ENCODE peak calls at places on chromosome 22, in four cellular contexts. B is endothelial cell of umbilical vein, V is A549, Z is K562. P is an unnamed sample.

GRCh38 chr22:19874307-19875060 is 19.8 kb upstream of the GNB1L start:
- DNase-seq in Z (no peak), B (peak), V (no peak), P (no peak)

GRCh38 chr22:19886605-19887250 is 32.1 kb upstream of the GNB1L start:
- DNase-seq in B (peak), V (no peak), Z (no peak), P (peak)

GRCh38 chr22:25419247-25420113 is 145.0 kb upstream of the GRK3 start:
- DNase-seq in Z (peak), B (peak), V (no peak), P (peak)

GRCh38 chr22:38016182-38017078 is 32.1 kb upstream of the SOX10 start:
- DNase-seq in B (peak), Z (no peak), V (peak), P (peak)

GRCh38 chr22:46058591-46059519 is 81.9 kb upstream of the WNT7B start:
- DNase-seq in V (no peak), Z (no peak), B (no peak), P (no peak)

GRCh38 chr22:25950101-25950500 is 208.1 kb downstream of the MYO18B start:
- DNase-seq in Z (no peak), V (no peak), B (no peak), P (no peak)

GRCh38 chr22:21564411-21564810 is 3.1 kb upstream of the UBE2L3 start:
- DNase-seq in V (no peak), B (no peak), Z (no peak), P (no peak)

GRCh38 chr22:17484608-17485007 is 78.7 kb upstream of the SLC25A18 start:
- DNase-seq in B (no peak), Z (no peak), V (no peak), P (no peak)

GRCh38 chr22:43945632-43946390 is 9.4 kb upstream of the SAMM50 start:
- DNase-seq in B (peak), V (peak), Z (peak), P (peak)

GRCh38 chr22:21761086-21761485 is 25.5 kb upstream of the YPEL1 start:
- DNase-seq in V (no peak), B (no peak), Z (no peak), P (no peak)

GRCh38 chr22:48485144-48486135 is 1342.2 kb downstream of the BRD1 start:
- DNase-seq in V (no peak), Z (no peak), B (no peak), P (no peak)

GRCh38 chr22:23066200-23067022 is 3.9 kb upstream of the GNAZ start:
- DNase-seq in V (no peak), Z (no peak), B (no peak), P (no peak)

GRCh38 chr22:23984430-23984829 is 4.5 kb downstream of the GSTT2 start:
- DNase-seq in Z (no peak), B (peak), V (peak), P (peak)

GRCh38 chr22:20575724-20576444 is 68.5 kb downstream of the MED15 start:
- DNase-seq in B (no peak), Z (no peak), V (no peak), P (no peak)

GRCh38 chr22:49975543-49976389 is 15.2 kb downstream of the PIM3 start:
- DNase-seq in B (no peak), Z (peak), V (peak), P (peak)

GRCh38 chr22:19937616-19938473 is 3.7 kb upstream of the COMT start:
- DNase-seq in Z (no peak), V (no peak), B (peak), P (peak)

GRCh38 chr22:24325105-24325757 is 54.6 kb downstream of the SPECC1L start:
- DNase-seq in Z (peak), B (peak), V (peak), P (peak)

GRCh38 chr22:38655532-38656255 is 498 bp downstream of the FAM227A start:
- DNase-seq in B (no peak), V (peak), Z (peak), P (peak)

GRCh38 chr22:17903564-17904295 is 120.6 kb downstream of the MICAL3 start:
- DNase-seq in B (peak), Z (no peak), V (no peak), P (no peak)

GRCh38 chr22:23109079-23109347 is 32.8 kb downstream of the RSPH14 start:
- DNase-seq in V (no peak), B (no peak), Z (no peak), P (no peak)

GRCh38 chr22:16955678-16956210 is 52.3 kb downstream of the GAB4 start:
- DNase-seq in V (no peak), B (no peak), Z (peak), P (no peak)

GRCh38 chr22:37735054-37735453 is 38.2 kb downstream of the TRIOBP start:
- DNase-seq in V (peak), Z (peak), B (no peak), P (peak)

GRCh38 chr22:24455751-24456426 is 28.5 kb downstream of the ADORA2A start:
- DNase-seq in B (peak), V (no peak), Z (peak), P (no peak)

GRCh38 chr22:37454857-37455686 is 27.8 kb upstream of the ELFN2 start:
- DNase-seq in V (peak), Z (peak), B (peak), P (peak)

GRCh38 chr22:17767236-17768065 is 6.8 kb downstream of the BID start:
- DNase-seq in B (no peak), Z (no peak), V (no peak), P (no peak)

GRCh38 chr22:48757581-48757980 is 1070.1 kb downstream of the BRD1 start:
- DNase-seq in Z (no peak), V (no peak), B (no peak), P (no peak)

GRCh38 chr22:37566329-37566837 is 6.1 kb downstream of the CDC42EP1 start:
- DNase-seq in B (no peak), Z (no peak), V (no peak), P (no peak)

GRCh38 chr22:20034143-20034542 is 13.2 kb downstream of the TANGO2 start:
- DNase-seq in V (no peak), B (no peak), Z (no peak), P (no peak)

GRCh38 chr22:21044931-21045584 is 688 bp upstream of the LRRC74B start:
- DNase-seq in Z (peak), B (no peak), V (no peak), P (peak)

GRCh38 chr22:32444068-32444467 is 20.2 kb downstream of the BPIFC start:
- DNase-seq in Z (peak), V (peak), B (peak), P (peak)

GRCh38 chr22:40051322-40051721 is 56.6 kb downstream of the FAM83F start:
- DNase-seq in V (no peak), Z (peak), B (no peak), P (peak)

GRCh38 chr22:45448431-45448830 is 34.9 kb downstream of the RIBC2 start:
- DNase-seq in Z (no peak), V (no peak), B (no peak), P (no peak)

GRCh38 chr22:49918911-49919881 is 762 bp downstream of the CRELD2 start:
- DNase-seq in V (no peak), Z (no peak), B (no peak), P (no peak)

GRCh38 chr22:45007247-45007945 is 2.4 kb downstream of the PHF21B start:
- DNase-seq in Z (peak), V (peak), B (no peak), P (peak)

GRCh38 chr22:31291716-31292644 is at the start of gene PIK3IP1:
- DNase-seq in V (peak), Z (peak), B (peak), P (peak)
- TF ChIP-seq MAX in V (peak), Z (no peak), B (no peak), P (peak)

GRCh38 chr22:29056472-29056871 is 5.2 kb downstream of the C22orf31 start:
- DNase-seq in B (no peak), Z (no peak), V (no peak), P (no peak)

GRCh38 chr22:29050457-29050856 is 11.2 kb downstream of the C22orf31 start:
- DNase-seq in V (no peak), Z (no peak), B (no peak), P (no peak)

GRCh38 chr22:29055192-29055830 is 6.3 kb downstream of the C22orf31 start:
- DNase-seq in Z (no peak), V (no peak), B (no peak), P (no peak)

GRCh38 chr22:29054251-29054767 is 7.3 kb downstream of the C22orf31 start:
- DNase-seq in Z (no peak), B (no peak), V (no peak), P (no peak)

GRCh38 chr22:29053048-29053702 is 8.5 kb downstream of the C22orf31 start:
- DNase-seq in B (no peak), Z (no peak), V (no peak), P (no peak)
- TF ChIP-seq POLR2A in B (no peak), Z (no peak), V (no peak), P (no peak)

DNA sequence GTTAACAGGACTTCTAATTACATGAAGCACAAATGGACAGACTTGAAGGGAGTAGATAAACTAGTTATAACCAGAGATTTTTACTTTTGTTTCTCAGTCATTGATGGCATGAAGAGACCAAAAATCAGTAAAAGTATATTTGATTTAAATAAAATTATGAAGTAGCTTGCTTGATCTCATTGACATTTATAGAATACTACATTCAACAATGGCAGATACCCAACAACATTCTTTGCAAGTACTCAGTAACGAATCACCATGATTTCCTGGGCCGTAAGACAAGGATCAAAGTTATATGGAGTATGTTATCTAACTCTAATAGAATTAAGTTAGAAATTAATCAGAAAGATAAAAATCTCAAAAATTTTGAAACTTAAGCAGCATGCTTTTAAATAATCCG is 317.6 kb downstream of the TBC1D22A start:
- DNase-seq in Z (no peak), V (no peak), B (no peak), P (no peak)
- TF ChIP-seq MAX in Z (no peak), V (no peak), B (no peak), P (no peak)

DNA sequence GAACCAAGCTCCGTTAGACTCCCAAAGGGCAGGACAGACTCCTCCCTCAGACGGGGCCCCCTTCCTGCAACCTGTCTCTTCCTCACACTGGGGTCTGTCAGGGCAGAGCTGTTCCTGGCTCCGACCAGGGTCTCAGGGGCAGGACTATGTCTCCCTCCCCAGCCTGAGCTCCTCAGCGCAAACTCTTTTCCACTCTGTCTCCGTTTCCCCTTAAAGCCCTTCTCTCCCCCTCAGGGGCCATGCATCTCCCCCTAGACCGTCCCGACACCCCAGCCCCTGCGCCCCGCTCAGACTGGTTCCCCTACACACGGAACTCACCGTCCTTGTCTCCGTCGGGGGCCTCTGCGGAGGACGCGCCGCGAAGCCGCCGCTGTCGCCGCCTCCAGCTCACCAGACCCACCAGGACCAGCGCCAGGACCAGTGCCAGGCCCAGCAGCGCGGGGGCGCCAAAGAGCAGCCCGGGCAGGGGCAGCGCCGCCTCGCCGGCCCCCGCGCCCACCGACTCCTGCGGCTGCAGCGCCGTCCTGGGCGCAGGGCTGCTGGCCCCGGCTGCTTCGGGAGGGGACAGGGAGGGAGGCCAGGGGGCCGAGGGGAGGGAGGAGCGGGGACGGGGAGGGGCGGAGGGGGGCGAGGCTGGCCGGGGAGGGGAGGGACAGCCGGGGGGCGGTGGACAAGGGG is 684 bp downstream of the TNFRSF13C start:
- DNase-seq in Z (peak), B (peak), V (peak), P (peak)
- TF ChIP-seq POLR2A in Z (no peak), B (no peak), V (no peak), P (no peak)

DNA sequence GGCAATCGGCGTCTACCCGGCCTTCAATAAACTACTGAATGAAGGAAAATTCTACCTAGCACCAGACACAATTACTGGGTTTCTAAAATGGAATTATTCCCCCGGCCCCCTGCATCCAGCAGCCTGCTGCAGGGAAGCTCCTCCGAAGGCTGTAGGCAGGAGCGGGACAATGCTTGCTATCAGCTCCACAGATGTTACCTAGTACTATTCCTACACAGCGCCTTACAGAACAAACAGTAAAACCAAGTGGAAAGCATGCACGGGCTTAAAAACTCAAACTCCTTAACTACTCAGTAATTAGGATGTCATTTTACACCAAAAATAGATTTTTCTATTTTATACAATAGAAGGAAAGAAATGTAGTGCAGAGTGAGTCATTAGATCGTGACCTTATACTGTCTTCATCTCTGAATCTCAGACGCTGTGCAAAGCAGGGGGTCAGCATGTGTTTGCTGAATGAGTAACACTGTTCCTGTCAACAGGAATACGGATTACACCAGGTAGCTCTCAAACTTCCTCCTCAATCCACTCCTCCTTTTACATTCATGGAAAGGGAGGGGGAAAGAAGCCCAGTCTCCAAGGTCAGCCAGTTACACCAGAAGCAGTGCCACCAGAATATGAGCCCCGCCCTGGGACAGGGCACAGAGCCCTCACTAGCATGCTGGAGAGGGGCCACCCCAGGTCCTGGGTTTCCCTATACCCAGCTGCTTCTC is 74.9 kb downstream of the PACSIN2 start:
- DNase-seq in V (peak), Z (no peak), B (peak), P (no peak)
- TF ChIP-seq MAX in V (peak), Z (no peak), B (peak), P (no peak)

P was measured in NB4.